ENCODE peak calls at places on chromosome 12, in nine cellular contexts. F is mammary epithelial cell, W is fibroblast of mammary gland, D is NCI-H1417, O is Daoy, S is memory B cell, V is left ventricle myocardium inferior, L is EH, U is endothelial cell. X is an unnamed sample.

GRCh38 chr12:532908-533565 is 73.3 kb downstream of the B4GALNT3 start:
- DNase-seq in L (peak), F (peak), D (no peak), V (no peak), W (peak), O (no peak), S (no peak), U (no peak), X (no peak)

GRCh38 chr12:124571556-124571955 is 4.1 kb upstream of the NCOR2 start:
- DNase-seq in D (no peak), O (no peak), F (no peak), S (no peak), U (no peak), V (no peak), W (no peak), L (no peak), X (no peak)

GRCh38 chr12:116247377-116247776 is 30.1 kb downstream of the MED13L start:
- DNase-seq in V (no peak), W (peak), D (no peak), U (no peak), S (no peak), L (peak), F (no peak), O (no peak), X (no peak)

GRCh38 chr12:57377103-57377840 is 53.6 kb downstream of the R3HDM2 start:
- DNase-seq in O (no peak), U (no peak), S (no peak), W (no peak), L (no peak), D (no peak), F (no peak), V (no peak), X (no peak)

GRCh38 chr12:75986001-75986739 is 45.4 kb downstream of the PHLDA1 start:
- DNase-seq in D (no peak), V (no peak), F (no peak), L (no peak), S (no peak), W (no peak), O (peak), U (no peak), X (no peak)

GRCh38 chr12:75781532-75782046 is 250.0 kb downstream of the PHLDA1 start:
- DNase-seq in F (peak), L (peak), D (no peak), S (no peak), O (peak), U (no peak), V (no peak), W (peak), X (no peak)

GRCh38 chr12:67475725-67476124 is 172.8 kb upstream of the DYRK2 start:
- DNase-seq in S (no peak), O (peak), V (no peak), L (no peak), U (no peak), W (no peak), D (no peak), F (peak), X (no peak)

GRCh38 chr12:102031852-102032251 is 29.9 kb downstream of the WASHC3 start:
- DNase-seq in W (no peak), D (no peak), U (no peak), V (no peak), F (no peak), L (no peak), O (no peak), S (no peak), X (no peak)